ENCODE peak calls at places on chromosomes 11 and 22, in four cellular contexts. One of them, this sample, is unnamed.
A peak's percentile ranks its signal among the peaks of the same experiment; 100 is the strongest.

GRCh38 chr11:7439921-7440320 is 45.4 kb upstream of the OLFML1 start:
- DNase-seq in pancreas: no peak
- DNase-seq in T-helper 22 cell: no peak
- DNase-seq in nucleus accumbens: no peak
- DNase-seq in this sample: no peak

GRCh38 chr11:15793032-15793996 is 563.0 kb downstream of the SOX6 start:
- DNase-seq in nucleus accumbens: no peak
- DNase-seq in pancreas: no peak
- DNase-seq in T-helper 22 cell: no peak
- DNase-seq in this sample: no peak

GRCh38 chr11:3156282-3156660 is 8.8 kb downstream of the OSBPL5 start:
- DNase-seq in nucleus accumbens: no peak
- DNase-seq in T-helper 22 cell: no peak
- DNase-seq in pancreas: no peak
- DNase-seq in this sample: no peak

GRCh38 chr11:125990244-125990643 is 44.4 kb downstream of the VSIG10L2 start:
- DNase-seq in T-helper 22 cell: no peak
- DNase-seq in pancreas: no peak
- DNase-seq in nucleus accumbens: no peak
- DNase-seq in this sample: no peak

GRCh38 chr22:23609983-23610781 is 21.9 kb downstream of the DRICH1 start:
- DNase-seq in pancreas: no peak
- DNase-seq in T-helper 22 cell: no peak
- DNase-seq in nucleus accumbens: no peak
- DNase-seq in this sample: no peak

GRCh38 chr11:32852142-32852541 is 22.4 kb downstream of the PRRG4 start:
- DNase-seq in nucleus accumbens: no peak
- DNase-seq in pancreas: no peak
- DNase-seq in T-helper 22 cell: no peak
- DNase-seq in this sample: no peak

GRCh38 chr22:41332217-41332616 is 30.9 kb downstream of the ZC3H7B start:
- DNase-seq in pancreas: no peak
- DNase-seq in T-helper 22 cell: no peak
- DNase-seq in nucleus accumbens: no peak
- DNase-seq in this sample: no peak

GRCh38 chr11:3021125-3021524 is 29.0 kb upstream of the NAP1L4 start:
- DNase-seq in pancreas: peak; percentile 57
- DNase-seq in nucleus accumbens: peak; percentile 32
- DNase-seq in T-helper 22 cell: no peak
- DNase-seq in this sample: peak; percentile 48

GRCh38 chr22:22773979-22774738 is 113.5 kb upstream of the IGLL5 start:
- DNase-seq in pancreas: no peak
- DNase-seq in nucleus accumbens: no peak
- DNase-seq in T-helper 22 cell: no peak
- DNase-seq in this sample: no peak

GRCh38 chr11:637593-638507 is 781 bp downstream of the DRD4 start:
- DNase-seq in pancreas: no peak
- DNase-seq in T-helper 22 cell: no peak
- DNase-seq in nucleus accumbens: no peak
- DNase-seq in this sample: no peak

GRCh38 chr11:104624021-104624420 is 274.2 kb downstream of the CASP12 start:
- DNase-seq in nucleus accumbens: no peak
- DNase-seq in pancreas: no peak
- DNase-seq in T-helper 22 cell: no peak
- DNase-seq in this sample: no peak

GRCh38 chr11:70200212-70200844 is 2.8 kb upstream of the FADD start:
- DNase-seq in T-helper 22 cell: no peak
- DNase-seq in pancreas: no peak
- DNase-seq in nucleus accumbens: no peak
- DNase-seq in this sample: no peak

GRCh38 chr11:64788321-64789215 is 10.2 kb upstream of the SF1 start:
- DNase-seq in T-helper 22 cell: no peak
- DNase-seq in nucleus accumbens: no peak
- DNase-seq in pancreas: no peak
- DNase-seq in this sample: no peak

GRCh38 chr22:26054846-26055245 is 114.4 kb upstream of the SEZ6L start:
- DNase-seq in pancreas: no peak
- DNase-seq in nucleus accumbens: no peak
- DNase-seq in T-helper 22 cell: no peak
- DNase-seq in this sample: no peak

GRCh38 chr22:26364066-26365015 is 64.7 kb upstream of the ASPHD2 start:
- DNase-seq in nucleus accumbens: peak; percentile 2
- DNase-seq in pancreas: peak; percentile 67
- DNase-seq in T-helper 22 cell: peak; percentile 7
- DNase-seq in this sample: peak; percentile 56

GRCh38 chr11:123640677-123641494 is 13.5 kb downstream of the SCN3B start:
- DNase-seq in nucleus accumbens: peak; percentile 28
- DNase-seq in T-helper 22 cell: no peak
- DNase-seq in pancreas: peak; percentile 47
- DNase-seq in this sample: peak; percentile 33

GRCh38 chr22:28243539-28243938 is 324.5 kb upstream of the PITPNB start:
- DNase-seq in pancreas: no peak
- DNase-seq in nucleus accumbens: no peak
- DNase-seq in T-helper 22 cell: no peak
- DNase-seq in this sample: no peak

GRCh38 chr11:89626366-89626765 is 83.7 kb upstream of the TRIM77 start:
- DNase-seq in T-helper 22 cell: no peak
- DNase-seq in nucleus accumbens: no peak
- DNase-seq in pancreas: no peak
- DNase-seq in this sample: no peak

This sample was measured in dorsolateral prefrontal cortex.